ENCODE peak calls at places on chromosomes 6 and 20, in four cellular contexts. Q is aorta, R is uterus, M is psoas muscle. Y is an unnamed sample.

GRCh38 chr20:53270792-53271375 is 298.7 kb downstream of the TSHZ2 start:
- DNase-seq in Q (no peak), R (no peak), M (no peak), Y (no peak)

GRCh38 chr6:41675176-41675767 is 37.0 kb downstream of the MDFI start:
- DNase-seq in Q (peak; percentile 24), R (no peak), M (no peak), Y (no peak)

GRCh38 chr6:105536961-105537360 is 134.1 kb upstream of the PREP start:
- DNase-seq in Q (no peak), R (no peak), M (no peak), Y (peak; percentile 96)

GRCh38 chr6:150881911-150882481 is 16.5 kb downstream of the MTHFD1L start:
- DNase-seq in Q (peak; percentile 69), R (peak; percentile 41), M (no peak), Y (peak; percentile 86)

GRCh38 chr6:109008537-109008950 is 86.1 kb downstream of the SESN1 start:
- DNase-seq in Q (no peak), R (no peak), M (no peak), Y (no peak)

GRCh38 chr6:41940759-41941279 is 789 bp downstream of the CCND3 start:
- DNase-seq in Q (peak; percentile 63), R (peak; percentile 56), M (peak; percentile 70), Y (peak; percentile 64)

GRCh38 chr6:42569102-42570028 is 5.5 kb downstream of the UBR2 start:
- DNase-seq in Q (no peak), R (no peak), M (no peak), Y (no peak)

GRCh38 chr6:15879372-15880261 is 216.8 kb upstream of the DTNBP1 start:
- DNase-seq in Q (peak; percentile 80), R (peak; percentile 44), M (peak; percentile 85), Y (no peak)

GRCh38 chr6:90082847-90083246 is 188.6 kb downstream of the GJA10 start:
- DNase-seq in Q (no peak), R (no peak), M (no peak), Y (no peak)

GRCh38 chr6:21594427-21595264 is 1.1 kb downstream of the SOX4 start:
- DNase-seq in Q (peak; percentile 78), R (peak; percentile 59), M (peak; percentile 73), Y (peak; percentile 52)

GRCh38 chr20:41030536-41031242 is 2.1 kb downstream of the TOP1 start:
- DNase-seq in Q (no peak), R (no peak), M (no peak), Y (no peak)

GRCh38 chr20:1535420-1536175 is 21.9 kb downstream of the SIRPD start:
- DNase-seq in Q (no peak), R (no peak), M (no peak), Y (no peak)

GRCh38 chr6:20212392-20213111 is at the start of gene MBOAT1:
- DNase-seq in Q (peak; percentile 95), R (peak; percentile 94), M (peak; percentile 94), Y (peak; percentile 89)

GRCh38 chr20:58971429-58971828 is 9.6 kb upstream of the NELFCD start:
- DNase-seq in Q (no peak), R (no peak), M (no peak), Y (no peak)

GRCh38 chr6:44126320-44127149 is 717 bp downstream of the MRPL14 start:
- DNase-seq in Q (peak; percentile 72), R (peak; percentile 60), M (peak; percentile 82), Y (peak; percentile 72)

GRCh38 chr6:24929255-24929654 is 6.5 kb downstream of the RIPOR2 start:
- DNase-seq in Q (no peak), R (no peak), M (no peak), Y (no peak)

GRCh38 chr20:24956001-24956761 is 7.1 kb downstream of the CST7 start:
- DNase-seq in Q (peak; percentile 37), R (no peak), M (no peak), Y (no peak)

GRCh38 chr6:102813489-102814275 is 1420.2 kb downstream of the GRIK2 start:
- DNase-seq in Q (no peak), R (no peak), M (no peak), Y (no peak)

GRCh38 chr6:28207244-28208179 is 17.6 kb upstream of the ZSCAN9 start:
- DNase-seq in Q (peak; percentile 56), R (no peak), M (no peak), Y (no peak)

GRCh38 chr20:21182832-21183563 is 57.1 kb downstream of the KIZ start:
- DNase-seq in Q (no peak), R (peak; percentile 52), M (no peak), Y (no peak)

GRCh38 chr6:166999845-167000253 is 652 bp downstream of the CEP43 start:
- DNase-seq in Q (no peak), R (no peak), M (no peak), Y (peak; percentile 39)

GRCh38 chr6:80932364-80932763 is 820.1 kb downstream of the TENT5A start:
- DNase-seq in Q (no peak), R (no peak), M (no peak), Y (no peak)

GRCh38 chr20:59748555-59749292 is 144.4 kb downstream of the PHACTR3 start:
- DNase-seq in Q (no peak), R (peak; percentile 65), M (no peak), Y (no peak)

GRCh38 chr6:106446287-106446885 is 85.9 kb downstream of the CRYBG1 start:
- DNase-seq in Q (no peak), R (no peak), M (no peak), Y (no peak)

GRCh38 chr20:44409132-44409600 is 53.7 kb downstream of the HNF4A start:
- DNase-seq in Q (no peak), R (no peak), M (no peak), Y (no peak)

GRCh38 chr20:31663838-31664695 is 26.4 kb downstream of the COX4I2 start:
- DNase-seq in Q (no peak), R (no peak), M (no peak), Y (peak; percentile 43)

GRCh38 chr6:33420493-33421343 is 853 bp downstream of the SYNGAP1 start:
- DNase-seq in Q (no peak), R (no peak), M (no peak), Y (no peak)

GRCh38 chr6:128808856-128809255 is 74.1 kb upstream of the LAMA2 start:
- DNase-seq in Q (no peak), R (no peak), M (no peak), Y (no peak)

GRCh38 chr20:54197621-54198604 is 10.0 kb upstream of the PFDN4 start:
- DNase-seq in Q (no peak), R (no peak), M (no peak), Y (no peak)

GRCh38 chr6:134468633-134469032 is 150.7 kb upstream of the SGK1 start:
- DNase-seq in Q (no peak), R (no peak), M (no peak), Y (no peak)

GRCh38 chr20:37627767-37628130 is 66.1 kb upstream of the CTNNBL1 start:
- DNase-seq in Q (no peak), R (no peak), M (no peak), Y (no peak)

DNA sequence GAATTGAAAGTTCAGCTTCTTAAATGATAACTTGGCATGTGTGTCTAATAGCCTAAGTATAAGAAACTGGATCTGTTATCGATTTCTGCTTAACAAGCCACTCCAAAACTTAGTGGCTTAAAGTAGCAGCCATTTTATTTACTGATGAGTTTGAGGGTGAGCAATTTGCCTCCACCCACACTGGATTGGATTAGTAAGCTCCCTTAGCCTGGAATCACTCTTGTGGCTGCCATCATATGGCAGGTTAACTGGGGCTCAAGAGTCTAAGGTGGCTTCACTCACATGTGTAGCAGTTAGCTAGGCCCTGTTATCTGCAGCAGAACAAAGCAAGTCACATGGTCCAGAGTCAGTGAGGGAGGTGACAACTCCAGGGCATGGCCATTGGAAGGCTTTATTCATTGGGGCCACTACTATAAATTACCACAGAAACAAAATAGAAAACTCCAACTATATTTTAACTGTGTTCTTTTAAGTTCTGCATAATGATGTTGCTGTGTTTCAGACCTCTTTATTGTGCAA is 49.3 kb downstream of the DCBLD1 start:
- DNase-seq in Q (no peak), R (no peak), M (no peak), Y (no peak)
- H3K4me3 ChIP-seq in Q (no peak overlapping the region), R (no peak overlapping the region), M (no peak overlapping the region), Y (no peak overlapping the region)

GRCh38 chr6:161257778-161258457 is 15.9 kb downstream of the AGPAT4 start:
- DNase-seq in Q (peak; percentile 54), R (no peak), M (no peak), Y (no peak)
- H3K4me3 ChIP-seq in Q (no peak overlapping the region), R (no peak overlapping the region), M (no peak overlapping the region), Y (no peak overlapping the region)

DNA sequence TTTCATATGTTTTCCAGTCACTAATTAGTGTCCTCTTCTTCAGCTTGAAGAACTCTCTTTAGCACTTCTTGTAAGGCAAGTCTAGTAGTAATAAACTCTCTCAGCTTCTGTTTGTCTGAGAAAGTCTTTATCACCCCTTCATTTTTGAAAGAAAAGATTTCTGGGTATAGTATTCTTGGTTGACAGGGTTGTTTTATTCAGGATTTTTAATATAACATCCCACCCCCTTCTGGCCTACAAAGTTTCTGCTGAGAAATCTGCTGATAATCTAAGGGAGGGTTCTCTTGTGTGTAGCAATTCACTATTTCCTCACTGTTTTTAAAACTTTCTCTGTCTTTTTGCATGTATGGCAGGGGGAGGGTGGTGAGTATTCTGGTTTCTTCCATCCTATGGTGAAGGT is 9.6 kb upstream of the WFDC11 start:
- DNase-seq in Q (no peak), R (no peak), M (no peak), Y (no peak)
- H3K4me3 ChIP-seq in Q (no peak overlapping the region), R (no peak overlapping the region), M (no peak overlapping the region), Y (no peak overlapping the region)

GRCh38 chr6:160173806-160174205 is 52.2 kb downstream of the SLC22A1 start:
- DNase-seq in Q (no peak), R (no peak), M (no peak), Y (no peak)

GRCh38 chr6:160177220-160177619 is 55.6 kb downstream of the SLC22A1 start:
- DNase-seq in Q (no peak), R (no peak), M (no peak), Y (no peak)

GRCh38 chr6:160170018-160170680 is 48.5 kb downstream of the SLC22A1 start:
- DNase-seq in Q (no peak), R (no peak), M (no peak), Y (no peak)

GRCh38 chr6:160174681-160175080 is 53.1 kb downstream of the SLC22A1 start:
- DNase-seq in Q (no peak), R (no peak), M (no peak), Y (no peak)

DNA sequence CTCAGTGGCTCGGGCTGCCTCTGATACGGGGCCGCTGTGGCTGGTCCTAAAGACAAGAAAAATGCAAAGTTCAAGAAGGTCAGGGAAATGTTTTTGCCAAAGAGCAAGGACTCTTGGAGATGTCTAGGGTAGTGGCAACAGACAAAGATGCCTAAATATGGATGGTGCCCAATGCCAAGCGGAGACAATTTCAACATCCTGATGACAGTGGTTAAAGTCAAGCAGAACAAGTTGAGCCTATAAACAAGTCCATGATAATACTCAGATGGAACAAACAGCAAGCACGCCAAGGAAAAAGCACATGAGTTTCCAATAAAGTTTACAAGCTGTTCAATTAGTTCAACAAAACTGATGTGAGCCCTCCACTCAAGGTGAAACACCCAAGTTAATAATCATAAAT is 51.1 kb downstream of the SLC22A1 start:
- DNase-seq in Q (no peak), R (no peak), M (no peak), Y (no peak)
- H3K4me3 ChIP-seq in Q (no peak overlapping the region), R (no peak overlapping the region), M (no peak overlapping the region), Y (no peak overlapping the region)